ENCODE peak calls at places on chromosomes 5 and 9, in nine cellular contexts. U is stomach, T is IMR-90, Q is adrenal gland, S is A549, B is K562, L is body of pancreas, I is uterus, A is tibial nerve. Z is an unnamed sample.

GRCh38 chr5:2751592-2752021 is at the start of gene IRX2:
- DNase-seq in B (no peak), Q (no peak), L (peak; percentile 53), T (peak; percentile 59), U (peak; percentile 93), I (peak; percentile 23), A (no peak), S (peak; percentile 44), Z (no peak)

GRCh38 chr5:158235159-158235547 is 376.2 kb upstream of the CLINT1 start:
- DNase-seq in B (no peak), Q (no peak), T (no peak), A (no peak), I (no peak), S (no peak), L (no peak), U (no peak), Z (no peak)

GRCh38 chr9:112620353-112620752 is 97.6 kb downstream of the INIP start:
- DNase-seq in L (no peak), B (no peak), I (no peak), Q (no peak), A (no peak), U (no peak), T (no peak), S (no peak), Z (no peak)

GRCh38 chr9:134165357-134166315 is 1.3 kb upstream of the RNU6ATAC start:
- DNase-seq in B (peak; percentile 36), U (no peak), L (peak; percentile 41), Q (peak; percentile 81), T (peak; percentile 19), S (no peak), A (no peak), I (no peak), Z (no peak)

GRCh38 chr9:105328872-105329728 is 84.6 kb downstream of the SLC44A1 start:
- DNase-seq in A (no peak), L (no peak), I (peak; percentile 36), Q (no peak), B (no peak), T (no peak), S (no peak), U (no peak), Z (no peak)

GRCh38 chr5:168553377-168554130 is 24.4 kb downstream of the FBLL1 start:
- DNase-seq in A (no peak), I (no peak), S (no peak), B (no peak), T (no peak), Q (no peak), U (no peak), L (no peak), Z (no peak)

GRCh38 chr5:124884108-124884507 is 137.7 kb upstream of the ZNF608 start:
- DNase-seq in Q (no peak), U (no peak), A (no peak), S (no peak), I (no peak), B (no peak), L (no peak), T (no peak), Z (no peak)

GRCh38 chr5:85921590-85921989 is 696.2 kb upstream of the COX7C start:
- DNase-seq in T (no peak), L (no peak), S (no peak), Q (no peak), U (no peak), B (no peak), A (no peak), I (no peak), Z (no peak)

GRCh38 chr5:164346785-164347630 is 841.6 kb downstream of the MAT2B start:
- DNase-seq in S (no peak), Q (no peak), B (peak; percentile 15), T (peak; percentile 5), I (no peak), L (no peak), U (no peak), A (no peak), Z (no peak)

GRCh38 chr5:122774861-122775712 is at the start of gene SNX2:
- DNase-seq in I (peak; percentile 93), L (peak; percentile 95), A (peak; percentile 93), Q (peak; percentile 95), B (peak; percentile 95), U (peak; percentile 96), T (peak; percentile 76), S (peak; percentile 59), Z (peak; percentile 60)

GRCh38 chr5:145574889-145575573 is 260.1 kb downstream of the PRELID2 start:
- DNase-seq in S (no peak), L (no peak), B (no peak), U (no peak), I (no peak), A (no peak), T (peak; percentile 17), Q (no peak), Z (no peak)

GRCh38 chr9:121880343-121880742 is 212.8 kb downstream of the TTLL11 start:
- DNase-seq in Q (no peak), L (no peak), I (no peak), U (no peak), B (no peak), T (no peak), A (no peak), S (no peak), Z (no peak)

GRCh38 chr5:151144275-151144674 is 13.3 kb downstream of the ANXA6 start:
- DNase-seq in A (no peak), S (no peak), Q (no peak), T (no peak), B (no peak), I (no peak), L (no peak), U (no peak), Z (no peak)

GRCh38 chr5:151141535-151141934 is 16.0 kb downstream of the ANXA6 start:
- DNase-seq in U (no peak), B (no peak), Q (peak; percentile 60), T (peak; percentile 25), S (no peak), L (no peak), I (peak; percentile 64), A (no peak), Z (no peak)

GRCh38 chr5:151140686-151141459 is 16.7 kb downstream of the ANXA6 start:
- DNase-seq in U (no peak), I (no peak), B (no peak), L (no peak), Q (no peak), S (no peak), A (no peak), T (no peak), Z (no peak)

GRCh38 chr5:151144922-151145321 is 12.7 kb downstream of the ANXA6 start:
- DNase-seq in T (no peak), Q (no peak), L (no peak), B (no peak), A (no peak), I (no peak), S (no peak), U (no peak), Z (no peak)

GRCh38 chr5:151142933-151143332 is 14.6 kb downstream of the ANXA6 start:
- DNase-seq in I (no peak), L (no peak), U (no peak), A (no peak), T (no peak), B (no peak), S (no peak), Q (no peak), Z (no peak)
- H3K4me1 ChIP-seq in I (no peaks in the 10 kb centered on the region), L (no peaks in the 10 kb centered on the region), U (peaks cover 74% of the 10 kb centered on the region), A (peaks cover 14% of the 10 kb centered on the region), T (peaks cover 2% of the 10 kb centered on the region), B (no peaks in the 10 kb centered on the region), S (no peaks in the 10 kb centered on the region), Q (no peaks in the 10 kb centered on the region), Z (peaks cover 40% of the 10 kb centered on the region)

GRCh38 chr9:35659340-35659739 is 1.2 kb downstream of the CCDC107 start:
- DNase-seq in B (no peak), L (no peak), Q (no peak), S (no peak), U (no peak), A (no peak), T (peak; percentile 49), I (no peak), Z (no peak)

GRCh38 chr9:35657327-35658143 is at the start of gene RMRP:
- DNase-seq in L (peak; percentile 97), A (peak; percentile 89), S (peak; percentile 98), I (peak; percentile 97), T (peak; percentile 100), U (peak; percentile 97), B (peak; percentile 82), Q (peak; percentile 99), Z (peak; percentile 71)

GRCh38 chr9:35658144-35658893 is at the start of gene CCDC107:
- DNase-seq in Q (peak; percentile 90), S (peak; percentile 79), I (peak; percentile 86), A (peak; percentile 73), L (peak; percentile 85), U (peak; percentile 89), B (peak; percentile 97), T (peak; percentile 81), Z (no peak)

GRCh38 chr9:35656841-35657326 is 935 bp downstream of the RMRP start:
- DNase-seq in Q (no peak), T (no peak), I (no peak), S (no peak), U (no peak), A (no peak), B (no peak), L (no peak), Z (no peak)

GRCh38 chr9:35658894-35659220 is 765 bp downstream of the CCDC107 start:
- DNase-seq in Q (peak; percentile 80), U (no peak), T (peak; percentile 70), S (no peak), L (peak; percentile 41), I (peak; percentile 53), A (no peak), B (no peak), Z (no peak)
- TF ChIP-seq POLR2A in Q (no peak), U (no peak), T (no peak), S (no peak), L (no peak), I (no peak), A (no peak), B (no peak), Z (no peak)

DNA sequence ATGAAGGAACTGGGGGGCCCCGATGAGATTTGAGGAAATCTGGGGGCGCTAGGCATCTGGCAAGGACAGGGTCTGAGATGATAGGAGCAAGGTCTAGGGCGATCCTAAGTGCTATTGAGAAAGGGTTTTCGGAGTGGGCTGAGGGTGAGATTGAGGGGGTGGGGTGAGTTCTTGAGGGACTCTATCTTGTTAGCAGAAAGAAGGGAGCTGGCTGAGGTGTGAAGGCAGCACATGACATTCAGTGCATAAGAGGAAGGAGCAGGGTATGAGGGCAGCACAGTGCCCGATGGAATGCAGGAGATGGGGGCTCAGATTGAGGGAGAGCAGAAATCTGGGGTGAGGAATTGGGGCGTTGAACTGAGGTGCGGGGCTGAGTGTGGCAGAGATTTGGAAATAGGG is 656 bp downstream of the TRIM32 start:
- DNase-seq in Q (no peak), U (no peak), I (no peak), B (peak; percentile 26), L (no peak), S (peak; percentile 19), T (no peak), A (no peak), Z (no peak)
- H3K27ac ChIP-seq in Q (no peak overlapping the region), U (peak overlapping the region; percentile 87), I (peak overlapping the region; percentile 79), B (no peak overlapping the region), L (no peak overlapping the region), S (peak overlapping the region; percentile 96), T (peak overlapping the region; percentile 89), A (peak overlapping the region; percentile 91), Z (peak overlapping the region; percentile 90)

DNA sequence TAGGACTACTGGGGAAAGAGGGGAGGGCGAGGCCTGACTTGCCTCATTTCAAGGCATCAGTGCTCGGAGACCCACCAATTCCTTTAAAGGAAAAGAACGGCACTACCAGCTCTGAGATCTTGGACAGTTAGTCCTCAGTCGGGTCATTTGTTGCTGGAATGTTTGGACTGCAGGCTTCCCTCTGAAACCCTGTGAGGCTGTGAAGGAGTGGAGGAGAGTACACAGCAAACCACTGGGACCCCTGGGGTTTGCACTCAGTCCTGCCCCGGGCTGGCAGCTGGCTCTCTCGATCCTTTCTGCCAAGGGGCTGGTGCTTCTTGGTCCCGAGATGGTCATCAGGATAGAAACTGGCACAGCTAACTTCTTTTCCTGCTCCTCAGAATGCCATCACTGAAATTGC is 194.5 kb downstream of the TRIO start:
- DNase-seq in S (no peak), B (no peak), T (no peak), U (no peak), I (no peak), A (no peak), L (no peak), Q (no peak), Z (no peak)
- H3K4me1 ChIP-seq in S (no peaks in the 10 kb centered on the region), B (no peaks in the 10 kb centered on the region), T (peaks cover 25% of the 10 kb centered on the region), U (peaks cover 21% of the 10 kb centered on the region), I (no peaks in the 10 kb centered on the region), A (no peaks in the 10 kb centered on the region), L (peaks cover 36% of the 10 kb centered on the region), Q (no peaks in the 10 kb centered on the region), Z (peaks cover 11% of the 10 kb centered on the region)